ENCODE peak calls at places on chromosomes 6 and 20, in four cellular contexts. One of them, this sample, is unnamed.

GRCh38 chr20:33947709-33948295 is 45.9 kb upstream of the RALY start:
- DNase-seq in HepG2: peak; percentile 83
- DNase-seq in A549: peak; percentile 56
- DNase-seq in K562: peak; percentile 81
- DNase-seq in this sample: peak; percentile 19

GRCh38 chr6:148296746-148297145 is 45.9 kb upstream of the SASH1 start:
- DNase-seq in HepG2: no peak
- DNase-seq in A549: no peak
- DNase-seq in K562: no peak
- DNase-seq in this sample: no peak

GRCh38 chr20:53725575-53725970 is 131.9 kb upstream of the ZNF217 start:
- DNase-seq in HepG2: no peak
- DNase-seq in A549: no peak
- DNase-seq in K562: no peak
- DNase-seq in this sample: no peak

GRCh38 chr20:62780696-62781095 is 15.6 kb upstream of the MRGBP start:
- DNase-seq in HepG2: no peak
- DNase-seq in A549: no peak
- DNase-seq in K562: no peak
- DNase-seq in this sample: no peak

GRCh38 chr6:154458565-154459475 is 51.7 kb downstream of the CNKSR3 start:
- DNase-seq in HepG2: no peak
- DNase-seq in A549: no peak
- DNase-seq in K562: peak; percentile 19
- DNase-seq in this sample: no peak

GRCh38 chr6:34465551-34466241 is at the start of gene PACSIN1:
- DNase-seq in HepG2: no peak
- DNase-seq in A549: no peak
- DNase-seq in K562: peak; percentile 85
- DNase-seq in this sample: no peak

GRCh38 chr20:18380908-18381529 is 85.8 kb downstream of the DZANK1 start:
- DNase-seq in HepG2: no peak
- DNase-seq in A549: no peak
- DNase-seq in K562: no peak
- DNase-seq in this sample: no peak

GRCh38 chr20:22579119-22579427 is 5.3 kb downstream of the FOXA2 start:
- DNase-seq in HepG2: no peak
- DNase-seq in A549: no peak
- DNase-seq in K562: no peak
- DNase-seq in this sample: no peak

GRCh38 chr6:144036064-144036873 is 28.2 kb upstream of the PLAGL1 start:
- DNase-seq in HepG2: peak; percentile 21
- DNase-seq in A549: no peak
- DNase-seq in K562: peak; percentile 30
- DNase-seq in this sample: no peak

GRCh38 chr6:16063580-16063979 is 65.3 kb upstream of the MYLIP start:
- DNase-seq in HepG2: no peak
- DNase-seq in A549: no peak
- DNase-seq in K562: no peak
- DNase-seq in this sample: no peak

GRCh38 chr6:94065707-94066337 is 646.5 kb upstream of the EPHA7 start:
- DNase-seq in HepG2: no peak
- DNase-seq in A549: no peak
- DNase-seq in K562: no peak
- DNase-seq in this sample: no peak

GRCh38 chr6:166721576-166721975 is 94.5 kb upstream of the RPS6KA2 start:
- DNase-seq in HepG2: no peak
- DNase-seq in A549: no peak
- DNase-seq in K562: no peak
- DNase-seq in this sample: no peak

GRCh38 chr20:50744143-50744792 is 12.9 kb downstream of the PARD6B start:
- DNase-seq in HepG2: peak; percentile 96
- DNase-seq in A549: peak; percentile 84
- DNase-seq in K562: peak; percentile 76
- DNase-seq in this sample: no peak

GRCh38 chr20:58131581-58132142 is 96.8 kb downstream of the ANKRD60 start:
- DNase-seq in HepG2: peak; percentile 75
- DNase-seq in A549: no peak
- DNase-seq in K562: no peak
- DNase-seq in this sample: no peak

GRCh38 chr6:139254196-139254595 is 37.6 kb downstream of the TXLNB start:
- DNase-seq in HepG2: no peak
- DNase-seq in A549: no peak
- DNase-seq in K562: no peak
- DNase-seq in this sample: no peak

GRCh38 chr20:9602834-9603173 is 88.4 kb downstream of the LAMP5 start:
- DNase-seq in HepG2: no peak
- DNase-seq in A549: no peak
- DNase-seq in K562: no peak
- DNase-seq in this sample: no peak

GRCh38 chr6:143449731-143450452 is 603 bp downstream of the ADAT2 start:
- DNase-seq in HepG2: peak; percentile 54
- DNase-seq in A549: no peak
- DNase-seq in K562: peak; percentile 38
- DNase-seq in this sample: peak; percentile 53

GRCh38 chr6:4208158-4208557 is 72.8 kb upstream of the ECI2 start:
- DNase-seq in HepG2: no peak
- DNase-seq in A549: no peak
- DNase-seq in K562: no peak
- DNase-seq in this sample: no peak

GRCh38 chr6:23446394-23447001 is 679.5 kb upstream of the NRSN1 start:
- DNase-seq in HepG2: no peak
- DNase-seq in A549: peak; percentile 2
- DNase-seq in K562: no peak
- DNase-seq in this sample: no peak

GRCh38 chr6:128885381-128885780 is 2.4 kb downstream of the LAMA2 start:
- DNase-seq in HepG2: no peak
- DNase-seq in A549: no peak
- DNase-seq in K562: no peak
- DNase-seq in this sample: no peak

GRCh38 chr6:43668151-43669028 is 19.2 kb downstream of the MRPS18A start:
- DNase-seq in HepG2: peak; percentile 76
- DNase-seq in A549: peak; percentile 36
- DNase-seq in K562: peak; percentile 74
- DNase-seq in this sample: peak; percentile 61

GRCh38 chr6:29502597-29502996 is 14.8 kb upstream of the MAS1L start:
- DNase-seq in HepG2: no peak
- DNase-seq in A549: no peak
- DNase-seq in K562: no peak
- DNase-seq in this sample: no peak

GRCh38 chr6:146545608-146546007 is 2.0 kb downstream of the RAB32 start:
- DNase-seq in HepG2: no peak
- DNase-seq in A549: no peak
- DNase-seq in K562: no peak
- DNase-seq in this sample: no peak

GRCh38 chr20:1001981-1002681 is at the start of gene RSPO4:
- DNase-seq in HepG2: no peak
- DNase-seq in A549: no peak
- DNase-seq in K562: no peak
- DNase-seq in this sample: no peak

GRCh38 chr6:2194643-2195042 is 50.8 kb downstream of the GMDS start:
- DNase-seq in HepG2: no peak
- DNase-seq in A549: no peak
- DNase-seq in K562: no peak
- DNase-seq in this sample: peak; percentile 13

GRCh38 chr6:83546636-83547035 is 34.3 kb downstream of the PRSS35 start:
- DNase-seq in HepG2: no peak
- DNase-seq in A549: no peak
- DNase-seq in K562: no peak
- DNase-seq in this sample: no peak

GRCh38 chr20:47019106-47019824 is 124.6 kb downstream of the EYA2 start:
- DNase-seq in HepG2: no peak
- DNase-seq in A549: no peak
- DNase-seq in K562: no peak
- DNase-seq in this sample: no peak

GRCh38 chr6:27294409-27294808 is 17.7 kb downstream of the POM121L2 start:
- DNase-seq in HepG2: no peak
- DNase-seq in A549: no peak
- DNase-seq in K562: no peak
- DNase-seq in this sample: no peak

GRCh38 chr6:11132191-11132590 is 20.7 kb upstream of the ERVFRD-1 start:
- DNase-seq in HepG2: no peak
- DNase-seq in A549: no peak
- DNase-seq in K562: no peak
- DNase-seq in this sample: no peak

GRCh38 chr20:11376998-11377397 is 540.7 kb upstream of the BTBD3 start:
- DNase-seq in HepG2: no peak
- DNase-seq in A549: no peak
- DNase-seq in K562: no peak
- DNase-seq in this sample: no peak

GRCh38 chr6:109491207-109491938 is 8.4 kb upstream of the ZBTB24 start:
- DNase-seq in HepG2: no peak
- DNase-seq in A549: no peak
- DNase-seq in K562: no peak
- DNase-seq in this sample: no peak

GRCh38 chr6:169167581-169168301 is 85.9 kb downstream of the THBS2 start:
- DNase-seq in HepG2: no peak
- DNase-seq in A549: no peak
- DNase-seq in K562: no peak
- DNase-seq in this sample: no peak

GRCh38 chr6:169168302-169168630 is 85.4 kb downstream of the THBS2 start:
- DNase-seq in HepG2: no peak
- DNase-seq in A549: no peak
- DNase-seq in K562: no peak
- DNase-seq in this sample: no peak

GRCh38 chr6:169169941-169170582 is 83.6 kb downstream of the THBS2 start:
- DNase-seq in HepG2: no peak
- DNase-seq in A549: no peak
- DNase-seq in K562: no peak
- DNase-seq in this sample: no peak

GRCh38 chr6:169169375-169169774 is 84.3 kb downstream of the THBS2 start:
- DNase-seq in HepG2: no peak
- DNase-seq in A549: no peak
- DNase-seq in K562: no peak
- DNase-seq in this sample: no peak

GRCh38 chr6:169168706-169169105 is 84.9 kb downstream of the THBS2 start:
- DNase-seq in HepG2: no peak
- DNase-seq in A549: no peak
- DNase-seq in K562: no peak
- DNase-seq in this sample: no peak
- TF ChIP-seq CHD4 in HepG2: no peak
- TF ChIP-seq CHD4 in A549: no peak
- TF ChIP-seq CHD4 in K562: no peak
- TF ChIP-seq CHD4 in this sample: no peak

DNA sequence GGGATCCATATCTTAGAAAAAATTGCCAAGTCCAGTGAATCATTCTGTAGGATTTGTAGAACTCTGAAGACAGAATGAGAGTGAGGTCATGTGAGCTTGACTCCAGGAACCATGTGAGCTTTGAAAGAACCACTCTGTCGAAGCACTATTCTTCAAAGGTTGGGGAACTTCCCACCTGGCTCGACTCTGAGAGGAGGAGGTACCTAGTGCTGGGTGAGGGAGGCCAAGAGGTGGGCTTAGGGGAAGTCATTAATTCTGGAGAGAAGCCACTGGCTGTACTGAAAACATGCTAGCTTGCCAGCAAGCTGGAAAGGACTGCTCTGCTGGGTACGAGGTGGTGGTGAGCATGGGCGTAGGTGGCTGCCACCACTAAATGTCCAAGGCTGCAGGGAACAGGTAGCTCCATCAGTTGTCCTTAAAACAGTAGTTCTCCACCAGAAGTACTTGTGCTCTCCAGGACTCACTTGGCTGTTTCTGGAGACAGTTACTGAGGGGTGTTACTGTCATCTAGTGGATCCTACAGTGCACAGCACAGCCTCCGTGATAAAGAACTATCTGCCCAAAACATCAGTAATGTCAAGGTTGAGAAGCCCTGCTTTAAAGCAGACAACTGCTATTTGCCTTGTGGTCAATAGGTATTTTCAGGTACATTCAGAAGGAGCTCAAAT is 34.7 kb upstream of the SYNJ2 start:
- DNase-seq in HepG2: peak; percentile 41
- DNase-seq in A549: no peak
- DNase-seq in K562: peak; percentile 64
- DNase-seq in this sample: peak; percentile 9
- TF ChIP-seq CHD4 in HepG2: no peak
- TF ChIP-seq CHD4 in A549: no peak
- TF ChIP-seq CHD4 in K562: no peak
- TF ChIP-seq CHD4 in this sample: no peak

GRCh38 chr6:14459315-14459714 is 341.7 kb downstream of the CD83 start:
- DNase-seq in HepG2: no peak
- DNase-seq in A549: no peak
- DNase-seq in K562: no peak
- DNase-seq in this sample: no peak
- TF ChIP-seq CHD4 in HepG2: no peak
- TF ChIP-seq CHD4 in A549: no peak
- TF ChIP-seq CHD4 in K562: no peak
- TF ChIP-seq CHD4 in this sample: no peak

GRCh38 chr6:134026597-134026996 is 25.8 kb downstream of the SLC2A12 start:
- DNase-seq in HepG2: no peak
- DNase-seq in A549: no peak
- DNase-seq in K562: peak; percentile 38
- DNase-seq in this sample: no peak

GRCh38 chr6:134034478-134034877 is 17.9 kb downstream of the SLC2A12 start:
- DNase-seq in HepG2: no peak
- DNase-seq in A549: no peak
- DNase-seq in K562: peak; percentile 26
- DNase-seq in this sample: no peak

GRCh38 chr6:134028438-134028837 is 24.0 kb downstream of the SLC2A12 start:
- DNase-seq in HepG2: no peak
- DNase-seq in A549: no peak
- DNase-seq in K562: no peak
- DNase-seq in this sample: no peak

GRCh38 chr6:134031696-134032255 is 20.6 kb downstream of the SLC2A12 start:
- DNase-seq in HepG2: no peak
- DNase-seq in A549: no peak
- DNase-seq in K562: no peak
- DNase-seq in this sample: no peak

DNA sequence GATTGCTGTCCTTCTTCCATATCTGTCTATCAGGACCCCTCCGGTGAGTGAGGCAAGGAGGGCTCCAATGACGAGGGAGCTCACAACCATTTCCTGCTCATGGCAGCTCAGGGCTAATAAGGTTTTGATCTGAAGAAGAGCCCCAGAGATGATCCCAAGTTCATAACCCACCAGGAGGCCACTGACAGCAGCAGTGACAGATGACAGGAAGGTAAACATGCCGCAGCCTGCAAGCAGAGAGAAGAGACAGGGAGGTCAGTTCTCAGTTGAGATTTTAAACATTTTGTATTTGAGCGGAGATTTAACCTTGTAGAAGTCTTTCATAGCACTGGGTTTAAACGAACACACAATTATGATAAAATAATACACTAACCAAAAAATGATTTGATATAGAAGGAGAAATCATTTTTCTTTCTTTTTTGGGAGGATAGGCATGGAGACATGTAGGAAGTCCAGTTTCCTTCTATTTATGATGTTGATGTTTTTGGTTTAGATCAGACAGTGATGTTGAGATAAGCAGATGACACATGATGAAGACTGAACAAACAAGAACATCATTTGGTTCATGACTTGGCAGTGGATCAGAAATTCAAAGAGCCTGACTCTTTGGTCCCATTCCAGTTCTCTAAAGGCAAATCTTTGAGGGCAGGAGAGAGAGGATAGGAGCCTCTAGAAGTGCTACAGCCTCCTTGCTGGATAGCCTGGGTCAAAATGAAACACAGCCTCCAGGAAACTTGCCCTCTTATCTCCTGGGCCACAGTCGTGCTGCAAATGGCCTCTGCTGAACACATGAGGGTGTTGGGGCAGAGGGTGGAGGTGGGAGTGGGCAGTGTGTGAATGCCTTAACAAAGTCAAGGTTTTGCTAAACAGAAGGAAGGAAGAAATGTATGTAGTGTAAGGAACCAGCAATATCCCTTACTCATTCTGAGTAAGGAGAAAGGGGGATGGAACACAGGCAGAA is 22.6 kb downstream of the SLC2A12 start:
- DNase-seq in HepG2: no peak
- DNase-seq in A549: peak; percentile 6
- DNase-seq in K562: peak; percentile 64
- DNase-seq in this sample: no peak
- TF ChIP-seq CHD4 in HepG2: no peak
- TF ChIP-seq CHD4 in A549: no peak
- TF ChIP-seq CHD4 in K562: no peak
- TF ChIP-seq CHD4 in this sample: no peak

This sample was measured in GM12878.